ENCODE peak calls at places on chromosomes 2 and 18, in eight cellular contexts. V, T, K, C, A, I, W and S are unnamed samples. For H3K27me3, the result is how much of the 10 kb centered on the place peaks cover.

GRCh38 chr2:52474091-52474490 is 1293.5 kb upstream of the CHAC2 start:
- DNase-seq in T (no peak), K (no peak), V (no peak), W (no peak), C (no peak), I (no peak), A (no peak), S (no peak)

GRCh38 chr2:47339745-47340541 is 63.0 kb upstream of the MSH2 start:
- DNase-seq in T (no peak), C (no peak), K (no peak), A (no peak), I (no peak), V (no peak), W (peak), S (no peak)

GRCh38 chr2:25541378-25541777 is 132.0 kb downstream of the DTNB start:
- DNase-seq in W (no peak), C (no peak), T (no peak), V (no peak), A (no peak), I (no peak), K (no peak), S (no peak)

GRCh38 chr2:236663671-236664101 is 94.1 kb downstream of the ACKR3 start:
- DNase-seq in V (no peak), W (peak), I (peak), T (no peak), K (no peak), C (no peak), A (no peak), S (no peak)

GRCh38 chr2:105882920-105883319 is 138.2 kb downstream of the NCK2 start:
- DNase-seq in W (no peak), K (no peak), V (no peak), C (no peak), A (no peak), T (no peak), I (no peak), S (no peak)

GRCh38 chr2:179440642-179441251 is 176.1 kb upstream of the SESTD1 start:
- DNase-seq in V (no peak), A (no peak), K (no peak), T (no peak), I (no peak), W (peak), C (no peak), S (no peak)

GRCh38 chr2:39164089-39164488 is 43.2 kb upstream of the SOS1 start:
- DNase-seq in C (no peak), K (no peak), T (no peak), I (no peak), V (no peak), W (no peak), A (no peak), S (no peak)

GRCh38 chr2:17627434-17627833 is 86.9 kb downstream of the VSNL1 start:
- DNase-seq in V (no peak), W (no peak), C (no peak), K (no peak), A (no peak), T (no peak), I (no peak), S (no peak)

GRCh38 chr2:122831644-122832043 is 1076.2 kb downstream of the TSN start:
- DNase-seq in A (no peak), C (no peak), W (no peak), K (no peak), I (no peak), T (no peak), V (no peak), S (no peak)

GRCh38 chr2:147641644-147642043 is 203.2 kb upstream of the ACVR2A start:
- DNase-seq in K (no peak), A (no peak), V (no peak), I (no peak), W (peak), C (no peak), T (no peak), S (no peak)

GRCh38 chr2:135052997-135053474 is 944 bp downstream of the RAB3GAP1 start:
- DNase-seq in I (no peak), A (no peak), W (no peak), C (no peak), K (no peak), V (peak), T (no peak), S (no peak)

GRCh38 chr2:1754461-1755170 is 10.3 kb upstream of the PXDN start:
- DNase-seq in W (no peak), V (no peak), I (no peak), T (no peak), A (no peak), K (peak), C (no peak), S (no peak)

GRCh38 chr2:236512902-236513433 is 56.7 kb upstream of the ACKR3 start:
- DNase-seq in K (peak), V (peak), I (peak), A (peak), T (peak), C (no peak), W (peak), S (peak)

GRCh38 chr2:238459081-238459629 is 32.4 kb downstream of the ASB1 start:
- DNase-seq in T (no peak), A (no peak), V (no peak), K (no peak), I (peak), C (no peak), W (no peak), S (no peak)

GRCh38 chr2:98769784-98770183 is 38.9 kb upstream of the MGAT4A start:
- DNase-seq in C (no peak), I (no peak), A (no peak), K (no peak), W (peak), T (no peak), V (peak), S (peak)

GRCh38 chr2:86297382-86298147 is 39.9 kb downstream of the REEP1 start:
- DNase-seq in C (no peak), A (no peak), I (peak), T (no peak), W (no peak), V (no peak), K (no peak), S (no peak)

GRCh38 chr2:208984376-208985100 is 439.3 kb upstream of the MAP2 start:
- DNase-seq in K (no peak), W (peak), I (no peak), V (no peak), A (no peak), T (no peak), C (no peak), S (no peak)

GRCh38 chr18:32677578-32677977 is 95.2 kb downstream of the KLHL14 start:
- DNase-seq in W (no peak), T (no peak), C (no peak), I (no peak), K (no peak), A (no peak), V (no peak), S (no peak)

GRCh38 chr2:216535454-216535995 is 36.9 kb downstream of the RPL37A start:
- DNase-seq in I (peak), K (no peak), V (no peak), C (no peak), W (no peak), A (peak), T (no peak), S (no peak)

GRCh38 chr18:1353025-1353424 is 448.4 kb downstream of the ADCYAP1 start:
- DNase-seq in A (no peak), I (no peak), T (no peak), C (no peak), K (no peak), W (no peak), V (no peak), S (no peak)

GRCh38 chr2:26355038-26355995 is 8.7 kb upstream of the ADGRF3 start:
- DNase-seq in V (no peak), W (peak), T (no peak), K (no peak), C (no peak), A (no peak), I (no peak), S (no peak)

GRCh38 chr2:70091364-70091763 is 4.1 kb downstream of the PCBP1 start:
- DNase-seq in T (no peak), A (no peak), W (no peak), V (no peak), C (no peak), I (no peak), K (no peak), S (no peak)

GRCh38 chr2:70091816-70092215 is 4.5 kb downstream of the PCBP1 start:
- DNase-seq in T (no peak), I (no peak), V (no peak), W (no peak), A (no peak), K (no peak), C (no peak), S (no peak)

GRCh38 chr2:70089220-70089945 is 2.1 kb downstream of the PCBP1 start:
- DNase-seq in C (no peak), K (no peak), I (peak), V (no peak), W (no peak), A (no peak), T (peak), S (no peak)

GRCh38 chr2:70089946-70090523 is 2.8 kb downstream of the PCBP1 start:
- DNase-seq in W (no peak), T (peak), K (no peak), V (no peak), A (no peak), I (no peak), C (no peak), S (no peak)

GRCh38 chr2:70090706-70091334 is 3.5 kb downstream of the PCBP1 start:
- DNase-seq in A (no peak), K (no peak), T (no peak), W (no peak), I (peak), C (no peak), V (no peak), S (no peak)
- H3K4me3 ChIP-seq in A (no peak), K (no peak), T (no peak), W (no peak), I (no peak), C (no peak), V (no peak), S (no peak)

GRCh38 chr2:196591004-196591403 is 48.5 kb upstream of the CCDC150 start:
- DNase-seq in W (no peak), I (no peak), V (no peak), C (no peak), T (no peak), K (no peak), A (no peak), S (no peak)
- H3K27me3 ChIP-seq in W (under half), I (under half), V (under half), C (under half), T (under half), K (under half), A (under half), S (under half)

GRCh38 chr2:15059870-15060617 is 427.5 kb downstream of the LRATD1 start:
- DNase-seq in W (peak), V (no peak), C (no peak), A (no peak), K (no peak), I (no peak), T (no peak), S (no peak)
- H3K4me3 ChIP-seq in W (no peak), V (no peak), C (no peak), A (no peak), K (no peak), I (no peak), T (no peak), S (no peak)

GRCh38 chr2:22189893-22190292 is 1066.1 kb downstream of the TDRD15 start:
- DNase-seq in K (no peak), W (no peak), T (no peak), V (no peak), I (no peak), C (no peak), A (no peak), S (no peak)

DNA sequence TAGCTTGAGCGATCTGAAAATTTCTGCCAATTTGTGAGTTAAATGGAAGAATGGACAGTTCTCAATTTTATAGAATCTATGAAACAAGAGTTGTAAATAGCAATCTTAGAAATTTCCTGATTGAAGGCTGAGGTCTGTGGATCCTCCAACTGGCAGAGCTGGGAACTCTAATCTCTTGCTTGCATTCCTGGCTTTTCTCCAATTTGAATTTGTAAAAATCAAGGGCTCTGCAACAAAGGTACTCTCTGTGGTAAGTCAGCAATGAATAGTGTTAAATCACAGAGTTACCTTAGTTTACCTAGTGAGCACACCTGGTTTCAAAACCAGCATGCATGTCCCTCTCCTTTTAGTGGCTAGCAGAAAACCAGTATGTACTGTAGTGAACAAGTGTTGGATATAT is 1070.5 kb downstream of the TDRD15 start:
- DNase-seq in V (no peak), A (no peak), C (no peak), W (no peak), T (no peak), I (no peak), K (no peak), S (no peak)
- H3K27me3 ChIP-seq in V (under half), A (under half), C (under half), W (under half), T (under half), I (under half), K (under half), S (under half)

DNA sequence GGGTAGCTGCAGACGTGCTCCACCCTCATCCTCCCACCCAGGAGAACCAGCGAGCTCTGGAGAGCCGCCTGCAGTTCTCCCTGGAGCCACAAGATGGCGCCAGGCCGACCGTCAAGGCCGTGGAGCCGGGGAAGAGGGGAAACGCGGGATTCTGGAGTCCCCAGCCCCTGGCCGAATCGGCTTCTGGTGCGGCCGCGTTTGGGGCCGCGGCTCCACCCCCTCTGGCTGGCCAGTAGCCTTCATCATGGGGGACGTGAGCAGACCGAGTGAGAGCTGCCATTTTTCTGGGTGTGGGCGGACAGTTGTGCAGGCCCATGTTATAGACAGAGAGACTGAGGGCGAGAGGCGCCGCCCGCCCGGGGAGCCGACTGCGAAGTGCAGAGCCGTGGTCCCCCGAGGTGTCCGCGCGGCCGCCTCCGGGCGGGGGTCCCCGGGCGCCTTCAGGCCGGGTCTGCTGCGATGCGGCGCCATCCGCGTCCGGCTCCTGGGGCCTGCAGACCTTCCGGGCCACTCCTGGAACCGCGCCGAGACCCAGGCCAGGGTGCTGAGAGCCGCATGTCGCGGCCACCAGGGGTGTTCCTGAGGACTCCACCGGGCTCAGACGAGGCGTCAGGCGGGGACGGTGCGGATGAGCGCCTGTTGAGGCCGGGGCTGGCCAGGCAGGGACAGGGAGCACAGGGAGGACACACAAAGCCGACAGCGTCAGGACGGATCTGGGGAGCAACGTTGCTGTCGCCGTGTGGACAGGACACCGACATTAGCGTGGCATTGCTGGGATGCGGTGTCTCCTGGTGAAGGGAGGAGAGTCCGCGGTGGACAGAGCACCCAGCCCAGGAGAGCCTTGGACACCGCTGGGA is 418.2 kb upstream of the HS6ST1 start:
- DNase-seq in W (peak), A (peak), I (peak), V (peak), C (no peak), K (peak), T (no peak), S (no peak)
- H3K4me3 ChIP-seq in W (no peak), A (peak), I (peak), V (no peak), C (peak), K (peak), T (no peak), S (no peak)

DNA sequence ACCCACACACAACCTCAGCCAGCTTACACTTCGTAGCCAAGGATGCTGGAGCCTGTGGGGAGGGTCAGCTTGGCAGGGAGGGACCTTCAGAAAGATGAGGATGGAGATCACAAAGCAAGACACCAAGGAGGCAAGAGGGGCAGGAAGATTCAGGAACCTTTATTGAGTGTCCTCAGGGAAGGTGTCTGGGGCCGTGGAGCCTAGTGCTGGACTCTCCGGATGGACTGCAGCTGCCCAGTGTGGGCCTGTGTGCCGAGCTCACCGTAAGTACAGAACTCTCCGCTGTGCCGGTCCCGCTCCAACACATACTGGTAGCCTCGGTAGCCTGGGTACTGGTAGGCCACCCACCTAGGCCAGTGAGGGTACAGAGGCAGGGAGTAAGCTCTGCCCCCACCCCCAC is 3.2 kb downstream of the CRYBA2 start:
- DNase-seq in A (no peak), T (no peak), I (peak), K (no peak), V (no peak), C (no peak), W (no peak), S (no peak)
- H3K27me3 ChIP-seq in A (half or more), T (half or more), I (half or more), K (half or more), V (half or more), C (under half), W (half or more), S (half or more)

GRCh38 chr2:29544917-29545316 is 376.5 kb downstream of the ALK start:
- DNase-seq in K (no peak), I (no peak), A (no peak), T (no peak), V (no peak), W (no peak), C (no peak), S (no peak)

GRCh38 chr2:29544031-29544430 is 377.4 kb downstream of the ALK start:
- DNase-seq in A (no peak), K (no peak), V (no peak), T (no peak), I (no peak), C (no peak), W (no peak), S (no peak)

GRCh38 chr2:29549069-29549380 is 372.4 kb downstream of the ALK start:
- DNase-seq in I (no peak), A (no peak), C (no peak), T (no peak), V (no peak), K (no peak), W (no peak), S (no peak)
- H3K4me3 ChIP-seq in I (no peak), A (no peak), C (no peak), T (no peak), V (no peak), K (no peak), W (no peak), S (no peak)

GRCh38 chr2:222240676-222241049 is 58.1 kb downstream of the PAX3 start:
- DNase-seq in T (no peak), C (no peak), I (no peak), K (no peak), A (no peak), V (no peak), W (no peak), S (no peak)
- H3K27me3 ChIP-seq in T (half or more), C (under half), I (under half), K (half or more), A (under half), V (under half), W (under half), S (under half)

GRCh38 chr2:144326845-144327244 is 193.1 kb downstream of the ZEB2 start:
- DNase-seq in K (no peak), W (no peak), T (no peak), I (no peak), V (no peak), A (no peak), C (no peak), S (no peak)

GRCh38 chr2:144324446-144325045 is 195.4 kb downstream of the ZEB2 start:
- DNase-seq in C (no peak), K (no peak), A (no peak), W (no peak), T (no peak), V (no peak), I (no peak), S (no peak)

GRCh38 chr2:144322379-144322778 is 197.5 kb downstream of the ZEB2 start:
- DNase-seq in I (no peak), C (no peak), A (no peak), T (no peak), V (no peak), W (no peak), K (no peak), S (no peak)

GRCh38 chr2:144323946-144324345 is 196.0 kb downstream of the ZEB2 start:
- DNase-seq in V (no peak), W (no peak), A (no peak), T (no peak), I (no peak), K (no peak), C (no peak), S (no peak)

DNA sequence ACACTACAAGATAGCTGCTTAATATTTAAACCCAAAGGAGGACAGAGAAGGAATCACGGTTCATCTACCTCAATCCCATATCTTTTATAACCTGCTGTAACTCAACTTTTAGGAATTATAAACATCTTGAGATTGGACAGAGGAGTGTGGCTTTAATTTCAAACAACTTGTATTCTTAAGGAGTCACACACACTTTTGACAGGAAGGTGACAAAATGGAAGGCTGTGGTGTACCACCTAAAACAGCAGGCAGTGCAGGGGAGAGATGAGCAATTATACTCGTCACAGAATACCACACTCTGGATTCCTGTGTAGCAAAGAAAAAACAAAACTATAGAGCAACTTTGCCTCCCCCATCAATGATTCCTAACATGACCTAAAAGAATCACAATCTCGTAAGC is 194.8 kb downstream of the ZEB2 start:
- DNase-seq in I (no peak), T (no peak), A (no peak), W (no peak), V (peak), C (no peak), K (no peak), S (peak)
- H3K4me3 ChIP-seq in I (no peak), T (no peak), A (no peak), W (no peak), V (no peak), C (no peak), K (no peak), S (no peak)

DNA sequence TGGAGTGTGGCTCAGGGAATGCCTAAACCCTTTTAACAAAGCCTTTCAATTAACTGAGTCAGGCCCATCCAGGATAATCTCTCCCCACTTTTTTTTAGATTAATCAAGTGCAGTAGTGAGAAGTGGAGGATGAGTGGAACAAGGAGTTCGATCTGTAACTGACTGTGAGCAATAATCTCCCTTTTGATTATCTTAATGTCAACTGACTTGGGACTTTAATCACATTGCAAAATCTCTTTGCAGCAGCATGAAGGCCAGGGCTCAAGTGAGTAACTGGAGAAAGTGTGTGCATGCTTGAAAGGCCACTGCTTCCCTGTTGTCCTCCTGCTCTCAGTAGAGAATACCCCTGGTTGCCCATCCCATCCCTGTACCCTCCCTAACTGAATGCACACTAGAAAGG is 32.1 kb upstream of the HS6ST1 start:
- DNase-seq in T (no peak), C (no peak), I (no peak), A (no peak), V (no peak), K (no peak), W (no peak), S (no peak)
- H3K27me3 ChIP-seq in T (under half), C (under half), I (under half), A (under half), V (under half), K (under half), W (under half), S (under half)